ENCODE peak calls at places on chromosomes 5 and 9, in four cellular contexts. F is sigmoid colon, I is suprapubic skin, N is uterus. S is an unnamed sample.

GRCh38 chr5:108818613-108819272 is 71.0 kb downstream of the FER start:
- DNase-seq in N (no peak), I (no peak), F (no peak), S (no peak)

GRCh38 chr5:119327018-119327417 is 28.8 kb upstream of the TNFAIP8 start:
- DNase-seq in F (no peak), N (no peak), I (no peak), S (no peak)

GRCh38 chr9:72477862-72478564 is 43.4 kb upstream of the TMC1 start:
- DNase-seq in F (no peak), I (no peak), N (no peak), S (peak; percentile 44)

GRCh38 chr9:132412089-132412488 is 2.1 kb downstream of the CFAP77 start:
- DNase-seq in I (no peak), F (no peak), N (no peak), S (no peak)

GRCh38 chr5:66796306-66797292 is 200.4 kb downstream of the MAST4 start:
- DNase-seq in I (no peak), N (no peak), F (no peak), S (no peak)

GRCh38 chr5:176530983-176531901 is 6.0 kb downstream of the RNF44 start:
- DNase-seq in I (no peak), F (peak; percentile 84), N (no peak), S (no peak)

GRCh38 chr5:16855475-16855874 is 80.6 kb downstream of the MYO10 start:
- DNase-seq in I (no peak), N (peak; percentile 26), F (no peak), S (no peak)

GRCh38 chr9:29449294-29449693 is 1876.0 kb upstream of the C9orf72 start:
- DNase-seq in F (no peak), I (no peak), N (no peak), S (no peak)

GRCh38 chr5:132675936-132676689 is 2.3 kb downstream of the IL4 start:
- DNase-seq in I (no peak), F (no peak), N (no peak), S (no peak)

GRCh38 chr9:110192531-110193326 is 15.2 kb downstream of the C9orf152 start:
- DNase-seq in N (peak; percentile 70), F (peak; percentile 76), I (no peak), S (no peak)

GRCh38 chr5:128815201-128815600 is 150.1 kb upstream of the SLC27A6 start:
- DNase-seq in N (no peak), F (no peak), I (no peak), S (no peak)

GRCh38 chr5:56123531-56124243 is 109.4 kb downstream of the ANKRD55 start:
- DNase-seq in F (peak; percentile 73), I (no peak), N (peak; percentile 47), S (no peak)

GRCh38 chr5:38420691-38421395 is 135.6 kb downstream of the LIFR start:
- DNase-seq in F (peak; percentile 69), N (peak; percentile 46), I (no peak), S (peak; percentile 43)

GRCh38 chr5:119439140-119439625 is 13.1 kb upstream of the HSD17B4 start:
- DNase-seq in N (no peak), I (no peak), F (no peak), S (no peak)

GRCh38 chr5:133663380-133664054 is 51.2 kb upstream of the FSTL4 start:
- DNase-seq in N (no peak), I (no peak), F (no peak), S (no peak)

GRCh38 chr5:177336112-177336511 is 15.4 kb downstream of the LMAN2 start:
- DNase-seq in I (no peak), F (no peak), N (no peak), S (no peak)

GRCh38 chr5:139383275-139383992 is at the start of gene SLC23A1:
- DNase-seq in F (no peak), N (no peak), I (peak; percentile 76), S (no peak)

GRCh38 chr9:136774416-136775045 is 10.2 kb upstream of the LCN15 start:
- DNase-seq in F (no peak), I (no peak), N (no peak), S (no peak)

GRCh38 chr5:173829826-173830225 is 58.3 kb upstream of the CPEB4 start:
- DNase-seq in I (no peak), F (no peak), N (no peak), S (peak; percentile 33)

GRCh38 chr5:62259699-62260220 is 46.2 kb upstream of the KIF2A start:
- DNase-seq in I (no peak), N (no peak), F (no peak), S (no peak)

GRCh38 chr5:168064933-168065622 is 226.4 kb upstream of the WWC1 start:
- DNase-seq in F (no peak), I (no peak), N (no peak), S (no peak)

GRCh38 chr5:65382582-65382981 is 99.1 kb downstream of the ADAMTS6 start:
- DNase-seq in I (no peak), N (no peak), F (no peak), S (no peak)

GRCh38 chr9:126411225-126411947 is 84.8 kb downstream of the MVB12B start:
- DNase-seq in F (no peak), I (no peak), N (no peak), S (no peak)

GRCh38 chr5:175523292-175523691 is 44.9 kb downstream of the SFXN1 start:
- DNase-seq in I (no peak), F (no peak), N (no peak), S (no peak)

GRCh38 chr5:146072595-146072994 is 32.8 kb downstream of the PLAC8L1 start:
- DNase-seq in N (no peak), F (no peak), I (no peak), S (no peak)

GRCh38 chr5:58462623-58463230 is 2.8 kb upstream of the PLK2 start:
- DNase-seq in N (peak; percentile 28), F (no peak), I (no peak), S (peak; percentile 24)

GRCh38 chr5:54743997-54744788 is 226.6 kb downstream of the SNX18 start:
- DNase-seq in I (no peak), N (no peak), F (no peak), S (no peak)

GRCh38 chr5:82358454-82358853 is 80.3 kb upstream of the RPS23 start:
- DNase-seq in N (no peak), I (no peak), F (no peak), S (no peak)

GRCh38 chr5:86814315-86814714 is 196.6 kb downstream of the COX7C start:
- DNase-seq in I (no peak), N (no peak), F (no peak), S (no peak)

GRCh38 chr9:124078641-124079040 is 67.1 kb downstream of the LHX2 start:
- DNase-seq in F (no peak), N (no peak), I (no peak), S (no peak)

GRCh38 chr5:27706832-27707231 is 668.4 kb upstream of the CDH9 start:
- DNase-seq in F (no peak), I (no peak), N (no peak), S (no peak)

GRCh38 chr5:173515526-173515925 is 100.9 kb downstream of the BOD1 start:
- DNase-seq in N (no peak), I (no peak), F (no peak), S (no peak)

GRCh38 chr5:13946111-13946510 is 1.6 kb upstream of the DNAH5 start:
- DNase-seq in F (no peak), I (no peak), N (no peak), S (peak; percentile 78)

GRCh38 chr5:61139931-61140330 is 22.3 kb downstream of the SMIM15 start:
- DNase-seq in F (no peak), I (no peak), N (no peak), S (no peak)
- TF ChIP-seq POLR2A in F (no peak), I (no peak), N (no peak), S (no peak)

GRCh38 chr9:33923998-33924701 is 107.2 kb downstream of the UBE2R2 start:
- DNase-seq in N (no peak), F (no peak), I (no peak), S (peak; percentile 48)

GRCh38 chr9:33926746-33927485 is 110.0 kb downstream of the UBE2R2 start:
- DNase-seq in N (no peak), I (no peak), F (no peak), S (no peak)

GRCh38 chr9:33923079-33923478 is 106.1 kb downstream of the UBE2R2 start:
- DNase-seq in I (no peak), N (no peak), F (no peak), S (no peak)

GRCh38 chr9:33927694-33928093 is 110.7 kb downstream of the UBE2R2 start:
- DNase-seq in F (no peak), N (no peak), I (no peak), S (no peak)

GRCh38 chr9:33924978-33925797 is 108.2 kb downstream of the UBE2R2 start:
- DNase-seq in I (no peak), N (peak; percentile 49), F (no peak), S (peak; percentile 51)
- TF ChIP-seq POLR2A in I (no peak), N (no peak), F (no peak), S (no peak)

GRCh38 chr9:34458013-34458966 is at the start of the genes DNAI1 and FAM219A:
- DNase-seq in F (peak; percentile 99), I (peak; percentile 99), N (peak; percentile 98), S (peak; percentile 99)
- TF ChIP-seq POLR2A in F (peak; percentile 79), I (peak; percentile 61), N (peak; percentile 91), S (peak; percentile 95)

GRCh38 chr9:34980181-34980761 is 9.3 kb upstream of the DNAJB5 start:
- DNase-seq in I (no peak), F (no peak), N (no peak), S (no peak)

GRCh38 chr9:34985311-34985899 is 4.1 kb upstream of the DNAJB5 start:
- DNase-seq in I (no peak), F (no peak), N (peak; percentile 54), S (peak; percentile 31)

GRCh38 chr9:34984049-34984448 is 5.5 kb upstream of the DNAJB5 start:
- DNase-seq in N (no peak), I (no peak), F (no peak), S (no peak)

GRCh38 chr9:34982352-34982751 is 7.2 kb upstream of the DNAJB5 start:
- DNase-seq in N (no peak), F (no peak), I (no peak), S (no peak)

DNA sequence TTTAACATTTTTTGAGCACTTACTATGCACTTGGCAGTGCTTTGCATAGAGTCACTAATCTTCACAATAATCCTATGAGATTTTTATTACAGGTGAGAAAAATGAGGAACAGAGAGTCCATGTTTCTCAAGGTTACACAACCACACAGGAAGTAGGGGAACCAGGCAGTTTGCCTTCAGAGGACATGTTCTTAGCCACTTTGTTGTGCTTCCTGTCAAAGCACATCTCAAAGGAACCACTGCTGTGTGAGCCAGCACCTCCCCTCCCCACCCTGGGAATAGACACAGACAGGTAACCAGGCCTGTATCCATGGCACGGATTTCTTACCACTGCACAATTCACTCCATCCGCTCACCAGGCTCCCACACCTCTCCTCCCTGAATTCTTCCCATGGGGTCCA is 6.3 kb upstream of the DNAJB5 start:
- DNase-seq in N (no peak), I (no peak), F (no peak), S (no peak)
- TF ChIP-seq POLR2A in N (no peak), I (no peak), F (no peak), S (no peak)

GRCh38 chr5:179818746-179819295 is 1.9 kb upstream of the SQSTM1 start:
- DNase-seq in N (peak; percentile 97), I (peak; percentile 97), F (peak; percentile 99), S (peak; percentile 96)
- TF ChIP-seq POLR2A in N (peak; percentile 65), I (no peak), F (no peak), S (peak; percentile 81)

S was measured in prostate gland.